ENCODE peak calls at places on chromosome 15, in five cellular contexts. G is A549, S is lower leg skin, E is heart left ventricle, W is body of pancreas. H is an unnamed sample.

GRCh38 chr15:85324202-85324601 is 56.2 kb upstream of the AKAP13 start:
- DNase-seq in G (no peak), S (no peak), E (no peak), W (no peak), H (no peak)

GRCh38 chr15:77867266-77868047 is 210.1 kb downstream of the TBC1D2B start:
- DNase-seq in G (no peak), S (no peak), E (no peak), W (no peak), H (no peak)

GRCh38 chr15:71294636-71295241 is 179.5 kb downstream of the THSD4 start:
- DNase-seq in G (peak; percentile 99), S (no peak), E (no peak), W (no peak), H (no peak)

GRCh38 chr15:82554857-82555256 is 14.6 kb upstream of the RPS17 start:
- DNase-seq in G (no peak), S (no peak), E (no peak), W (no peak), H (no peak)

GRCh38 chr15:62060896-62061280 is 641 bp upstream of the VPS13C start:
- DNase-seq in G (no peak), S (no peak), E (no peak), W (no peak), H (no peak)

GRCh38 chr15:99137111-99137546 is 32.2 kb downstream of the SYNM start:
- DNase-seq in G (no peak), S (no peak), E (no peak), W (no peak), H (no peak)

GRCh38 chr15:100994597-100995446 is 75.7 kb downstream of the LRRK1 start:
- DNase-seq in G (no peak), S (peak; percentile 8), E (no peak), W (no peak), H (peak; percentile 67)

GRCh38 chr15:63498815-63499549 is 5.4 kb upstream of the USP3 start:
- DNase-seq in G (peak; percentile 38), S (no peak), E (no peak), W (no peak), H (no peak)

GRCh38 chr15:25508369-25509002 is 69.7 kb upstream of the UBE3A start:
- DNase-seq in G (peak; percentile 29), S (no peak), E (no peak), W (no peak), H (no peak)

GRCh38 chr15:92877000-92877399 is 23.1 kb upstream of the CHD2 start:
- DNase-seq in G (peak; percentile 59), S (no peak), E (no peak), W (no peak), H (no peak)

GRCh38 chr15:92880796-92881569 is 19.1 kb upstream of the CHD2 start:
- DNase-seq in G (no peak), S (no peak), E (no peak), W (peak; percentile 62), H (no peak)

GRCh38 chr15:92879949-92880725 is 20.0 kb upstream of the CHD2 start:
- DNase-seq in G (no peak), S (no peak), E (no peak), W (no peak), H (no peak)

GRCh38 chr15:92881570-92881837 is 18.6 kb upstream of the CHD2 start:
- DNase-seq in G (no peak), S (no peak), E (no peak), W (no peak), H (no peak)

GRCh38 chr15:92878593-92879053 is 21.5 kb upstream of the CHD2 start:
- DNase-seq in G (no peak), S (no peak), E (no peak), W (peak; percentile 70), H (no peak)
- TF ChIP-seq POLR2A in G (no peak), S (no peak), E (no peak), W (peak; percentile 46), H (no peak)

DNA sequence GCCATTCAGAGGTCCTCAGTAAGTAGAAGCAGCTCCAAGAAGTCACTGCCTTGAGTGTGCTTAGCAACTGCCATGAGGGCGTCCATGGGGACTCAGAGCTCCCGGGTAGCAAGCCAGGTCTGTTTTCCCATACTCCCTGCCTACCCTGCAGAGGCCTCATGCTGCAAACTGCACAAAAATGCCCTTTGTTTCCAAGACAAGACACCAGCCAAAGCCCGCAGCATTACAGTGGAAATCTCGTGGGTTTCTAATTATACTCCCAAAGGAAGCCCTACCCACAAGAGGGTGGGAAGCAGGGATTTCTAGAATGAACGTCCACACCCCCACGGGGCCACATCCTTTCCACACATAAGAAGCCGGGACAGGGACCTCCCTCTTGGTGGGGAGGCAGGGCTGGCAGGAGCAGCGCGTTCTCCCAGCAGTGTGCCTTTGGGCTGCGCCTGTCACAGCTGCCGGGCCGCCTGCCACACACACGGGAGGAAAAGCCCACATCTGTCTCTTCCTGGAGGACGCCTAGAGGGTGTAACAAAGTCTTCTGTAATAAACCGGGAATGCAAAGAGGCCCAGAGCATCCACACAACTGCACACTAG is 31.1 kb downstream of the FAM174B start:
- DNase-seq in G (no peak), S (peak; percentile 61), E (peak; percentile 58), W (peak; percentile 56), H (no peak)
- TF ChIP-seq CTCF in G (no peak), S (no peak), E (no peak), W (no peak), H (no peak)

GRCh38 chr15:33111051-33111451 is 83.5 kb downstream of the FMN1 start:
- DNase-seq in G (no peak), S (no peak), E (no peak), W (no peak), H (no peak)
- TF ChIP-seq POLR2A in G (no peak), S (no peak), E (no peak), W (no peak), H (no peak)

DNA sequence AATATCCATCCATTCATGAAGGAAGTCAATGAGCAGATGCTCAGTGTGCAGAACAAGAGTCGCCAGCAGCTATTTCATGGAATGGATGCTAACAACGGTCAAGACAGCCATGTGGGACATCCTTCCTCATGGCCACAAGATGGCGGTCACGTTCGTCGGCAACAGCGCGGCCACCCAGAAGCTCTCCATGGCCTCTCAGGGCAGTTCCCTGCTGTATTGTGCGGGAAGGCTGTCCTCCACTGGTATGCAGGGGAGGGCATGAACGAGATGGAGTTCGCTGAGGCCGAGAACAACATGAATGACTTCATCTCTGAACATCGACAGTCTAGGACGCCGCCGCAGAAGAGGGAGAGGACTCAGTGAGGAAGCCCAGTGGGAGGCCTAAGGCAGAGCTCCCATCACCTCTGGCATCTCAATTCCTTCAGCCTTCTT is 208.3 kb downstream of the TJP1 start:
- DNase-seq in G (peak; percentile 87), S (no peak), E (no peak), W (no peak), H (no peak)
- TF ChIP-seq CTCF in G (peak; percentile 72), S (no peak), E (no peak), W (peak; percentile 15), H (no peak)

GRCh38 chr15:56918046-56918906 is at the start of gene TCF12:
- DNase-seq in G (peak; percentile 99), S (peak; percentile 87), E (peak; percentile 97), W (peak; percentile 95), H (peak; percentile 95)

GRCh38 chr15:56917652-56918045 is 795 bp upstream of the TCF12 start:
- DNase-seq in G (no peak), S (no peak), E (peak; percentile 23), W (no peak), H (no peak)

GRCh38 chr15:56916825-56917477 is 1.5 kb upstream of the TCF12 start:
- DNase-seq in G (no peak), S (no peak), E (no peak), W (peak; percentile 4), H (no peak)

GRCh38 chr15:56919708-56920637 is 1.5 kb downstream of the TCF12 start:
- DNase-seq in G (peak; percentile 63), S (peak; percentile 24), E (peak; percentile 33), W (peak; percentile 11), H (no peak)

DNA sequence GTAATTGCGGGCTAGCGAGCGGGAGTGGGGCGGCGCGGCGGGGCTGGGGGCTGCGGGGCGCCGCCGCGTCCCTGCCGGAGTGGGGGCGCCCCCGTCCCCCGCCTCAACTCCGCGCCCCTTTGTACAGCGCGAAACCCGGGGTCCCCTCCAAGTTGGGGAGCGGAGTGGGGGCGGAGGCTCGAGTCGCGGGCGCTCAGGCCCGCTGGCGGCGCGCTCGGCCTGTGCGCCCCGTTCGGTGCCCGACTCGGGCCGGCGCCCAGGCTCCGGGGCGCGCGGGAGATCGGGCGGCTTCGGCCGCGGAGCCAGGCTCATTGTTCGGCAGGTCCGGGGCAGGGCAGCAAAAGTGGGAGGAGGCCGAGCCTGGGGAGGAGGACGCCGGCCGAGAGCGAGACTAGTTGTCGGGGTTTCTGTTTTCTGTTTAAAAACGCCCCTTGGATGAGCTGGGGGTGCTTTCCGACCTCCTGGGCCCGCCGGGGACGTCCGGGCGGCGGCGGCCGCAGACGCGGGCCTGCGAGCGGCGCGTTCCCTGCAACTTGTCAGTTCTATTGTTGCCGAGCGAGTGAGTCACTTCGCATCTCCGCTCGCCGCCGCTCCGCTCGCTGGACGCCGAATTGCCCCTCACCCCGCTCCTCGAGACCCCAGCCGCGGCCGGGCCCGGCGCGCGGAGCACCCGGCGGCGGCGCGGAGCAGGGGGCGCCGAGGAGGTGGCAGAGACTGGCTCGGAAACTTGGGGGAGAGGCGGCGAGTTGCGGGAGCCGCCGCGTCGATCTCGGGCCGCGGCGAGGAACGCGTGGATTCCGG is 663 bp downstream of the TCF12 start:
- DNase-seq in G (peak; percentile 75), S (peak; percentile 32), E (peak; percentile 62), W (peak; percentile 66), H (no peak)
- TF ChIP-seq POLR2A in G (peak; percentile 61), S (no peak), E (no peak), W (peak; percentile 41), H (no peak)

GRCh38 chr15:69955240-69955894 is 142.3 kb downstream of the TLE3 start:
- DNase-seq in G (no peak), S (no peak), E (no peak), W (no peak), H (no peak)
- TF ChIP-seq CTCF in G (no peak), S (no peak), E (no peak), W (no peak), H (no peak)

GRCh38 chr15:65305776-65306175 is 1.3 kb downstream of the RNU5B-1 start:
- DNase-seq in G (no peak), S (no peak), E (no peak), W (no peak), H (no peak)

GRCh38 chr15:65303687-65304392 is 637 bp upstream of the RNU5B-1 start:
- DNase-seq in G (peak; percentile 80), S (peak; percentile 49), E (peak; percentile 40), W (peak; percentile 75), H (no peak)

GRCh38 chr15:65306551-65306950 is 2.1 kb downstream of the RNU5B-1 start:
- DNase-seq in G (no peak), S (no peak), E (no peak), W (no peak), H (no peak)

GRCh38 chr15:65304393-65305143 is at the start of gene RNU5B-1:
- DNase-seq in G (peak; percentile 98), S (peak; percentile 73), E (peak; percentile 81), W (peak; percentile 86), H (no peak)

GRCh38 chr15:65305144-65305758 is 774 bp downstream of the RNU5B-1 start:
- DNase-seq in G (no peak), S (peak; percentile 35), E (no peak), W (no peak), H (no peak)
- TF ChIP-seq POLR2A in G (no peak), S (no peak), E (no peak), W (no peak), H (no peak)